ENCODE peak calls at places on chromosomes 4 and X, in seven cellular contexts. One of them, this sample, is unnamed.
A peak's percentile ranks its signal among the peaks of the same experiment; 100 is the strongest.

GRCh38 chrX:87846956-87847355 is 329.4 kb downstream of the KLHL4 start:
- DNase-seq in 8988T: no peak
- DNase-seq in astrocyte of the spinal cord: no peak
- DNase-seq in nephron progenitor cell: no peak
- DNase-seq in suprapubic skin: no peak
- DNase-seq in activated gamma-delta T cell treated with Interleukin-2 at 50 U/mL for 16 hours: no peak
- DNase-seq in WTC11: no peak
- DNase-seq in this sample: no peak

GRCh38 chr4:152501846-152502536 is 33.9 kb downstream of the FBXW7 start:
- DNase-seq in nephron progenitor cell: no peak
- DNase-seq in WTC11: no peak
- DNase-seq in suprapubic skin: no peak
- DNase-seq in activated gamma-delta T cell treated with Interleukin-2 at 50 U/mL for 16 hours: no peak
- DNase-seq in astrocyte of the spinal cord: no peak
- DNase-seq in 8988T: no peak
- DNase-seq in this sample: no peak

GRCh38 chr4:39576268-39576667 is 49.0 kb upstream of the UGDH start:
- DNase-seq in nephron progenitor cell: no peak
- DNase-seq in WTC11: no peak
- DNase-seq in 8988T: no peak
- DNase-seq in suprapubic skin: no peak
- DNase-seq in astrocyte of the spinal cord: no peak
- DNase-seq in activated gamma-delta T cell treated with Interleukin-2 at 50 U/mL for 16 hours: no peak
- DNase-seq in this sample: no peak

GRCh38 chr4:183797041-183797444 is 108.1 kb upstream of the STOX2 start:
- DNase-seq in activated gamma-delta T cell treated with Interleukin-2 at 50 U/mL for 16 hours: no peak
- DNase-seq in nephron progenitor cell: no peak
- DNase-seq in suprapubic skin: no peak
- DNase-seq in astrocyte of the spinal cord: no peak
- DNase-seq in WTC11: peak; percentile 30
- DNase-seq in 8988T: peak; percentile 66
- DNase-seq in this sample: no peak

GRCh38 chr4:112552668-112553067 is 36.7 kb upstream of the NEUROG2 start:
- DNase-seq in nephron progenitor cell: no peak
- DNase-seq in WTC11: no peak
- DNase-seq in astrocyte of the spinal cord: peak; percentile 45
- DNase-seq in suprapubic skin: no peak
- DNase-seq in activated gamma-delta T cell treated with Interleukin-2 at 50 U/mL for 16 hours: no peak
- DNase-seq in 8988T: no peak
- DNase-seq in this sample: no peak

GRCh38 chrX:130637591-130637990 is 235.8 kb downstream of the RBMX2 start:
- DNase-seq in astrocyte of the spinal cord: peak; percentile 34
- DNase-seq in suprapubic skin: no peak
- DNase-seq in WTC11: no peak
- DNase-seq in activated gamma-delta T cell treated with Interleukin-2 at 50 U/mL for 16 hours: no peak
- DNase-seq in 8988T: no peak
- DNase-seq in nephron progenitor cell: no peak
- DNase-seq in this sample: no peak

GRCh38 chr4:147546341-147546740 is 65.4 kb downstream of the EDNRA start:
- DNase-seq in activated gamma-delta T cell treated with Interleukin-2 at 50 U/mL for 16 hours: no peak
- DNase-seq in astrocyte of the spinal cord: peak; percentile 96
- DNase-seq in WTC11: no peak
- DNase-seq in 8988T: no peak
- DNase-seq in nephron progenitor cell: no peak
- DNase-seq in suprapubic skin: no peak
- DNase-seq in this sample: no peak

GRCh38 chrX:40104649-40105015 is 6.9 kb upstream of the BCOR start:
- DNase-seq in 8988T: peak; percentile 65
- DNase-seq in suprapubic skin: no peak
- DNase-seq in astrocyte of the spinal cord: no peak
- DNase-seq in activated gamma-delta T cell treated with Interleukin-2 at 50 U/mL for 16 hours: no peak
- DNase-seq in nephron progenitor cell: no peak
- DNase-seq in WTC11: no peak
- DNase-seq in this sample: no peak

GRCh38 chr4:27267435-27268355 is 407.1 kb downstream of the STIM2 start:
- DNase-seq in WTC11: no peak
- DNase-seq in nephron progenitor cell: no peak
- DNase-seq in 8988T: no peak
- DNase-seq in suprapubic skin: no peak
- DNase-seq in activated gamma-delta T cell treated with Interleukin-2 at 50 U/mL for 16 hours: no peak
- DNase-seq in astrocyte of the spinal cord: no peak
- DNase-seq in this sample: no peak

GRCh38 chr4:102344520-102344954 is 745 bp downstream of the SLC39A8 start:
- DNase-seq in astrocyte of the spinal cord: peak; percentile 51
- DNase-seq in suprapubic skin: peak; percentile 77
- DNase-seq in WTC11: peak; percentile 67
- DNase-seq in 8988T: peak; percentile 29
- DNase-seq in nephron progenitor cell: peak; percentile 77
- DNase-seq in activated gamma-delta T cell treated with Interleukin-2 at 50 U/mL for 16 hours: peak; percentile 56
- DNase-seq in this sample: no peak

GRCh38 chrX:39260965-39261364 is 459.7 kb downstream of the MID1IP1 start:
- DNase-seq in WTC11: no peak
- DNase-seq in activated gamma-delta T cell treated with Interleukin-2 at 50 U/mL for 16 hours: no peak
- DNase-seq in 8988T: no peak
- DNase-seq in astrocyte of the spinal cord: no peak
- DNase-seq in suprapubic skin: no peak
- DNase-seq in nephron progenitor cell: no peak
- DNase-seq in this sample: no peak

GRCh38 chr4:118941149-118941548 is 52.5 kb downstream of the SYNPO2 start:
- DNase-seq in WTC11: no peak
- DNase-seq in astrocyte of the spinal cord: no peak
- DNase-seq in suprapubic skin: no peak
- DNase-seq in 8988T: no peak
- DNase-seq in activated gamma-delta T cell treated with Interleukin-2 at 50 U/mL for 16 hours: no peak
- DNase-seq in nephron progenitor cell: no peak
- DNase-seq in this sample: no peak

GRCh38 chr4:150547154-150547838 is 34.7 kb upstream of the MAB21L2 start:
- DNase-seq in 8988T: no peak
- DNase-seq in WTC11: no peak
- DNase-seq in activated gamma-delta T cell treated with Interleukin-2 at 50 U/mL for 16 hours: no peak
- DNase-seq in nephron progenitor cell: no peak
- DNase-seq in astrocyte of the spinal cord: no peak
- DNase-seq in suprapubic skin: no peak
- DNase-seq in this sample: no peak

GRCh38 chr4:41212221-41213203 is 1.8 kb downstream of the APBB2 start:
- DNase-seq in nephron progenitor cell: no peak
- DNase-seq in activated gamma-delta T cell treated with Interleukin-2 at 50 U/mL for 16 hours: no peak
- DNase-seq in suprapubic skin: no peak
- DNase-seq in WTC11: peak; percentile 30
- DNase-seq in 8988T: peak; percentile 40
- DNase-seq in astrocyte of the spinal cord: peak; percentile 69
- DNase-seq in this sample: no peak

GRCh38 chrX:53421125-53421524 is 1.3 kb downstream of the SMC1A start:
- DNase-seq in 8988T: no peak
- DNase-seq in WTC11: no peak
- DNase-seq in astrocyte of the spinal cord: no peak
- DNase-seq in suprapubic skin: no peak
- DNase-seq in nephron progenitor cell: no peak
- DNase-seq in activated gamma-delta T cell treated with Interleukin-2 at 50 U/mL for 16 hours: no peak
- DNase-seq in this sample: no peak

GRCh38 chrX:105167233-105167632 is 53.3 kb downstream of the TEX13A start:
- DNase-seq in nephron progenitor cell: no peak
- DNase-seq in astrocyte of the spinal cord: no peak
- DNase-seq in activated gamma-delta T cell treated with Interleukin-2 at 50 U/mL for 16 hours: no peak
- DNase-seq in suprapubic skin: no peak
- DNase-seq in WTC11: no peak
- DNase-seq in 8988T: no peak
- DNase-seq in this sample: no peak

GRCh38 chrX:56313308-56313707 is 81.2 kb downstream of the KLF8 start:
- DNase-seq in suprapubic skin: no peak
- DNase-seq in 8988T: no peak
- DNase-seq in astrocyte of the spinal cord: no peak
- DNase-seq in activated gamma-delta T cell treated with Interleukin-2 at 50 U/mL for 16 hours: no peak
- DNase-seq in nephron progenitor cell: no peak
- DNase-seq in WTC11: no peak
- DNase-seq in this sample: no peak

GRCh38 chr4:24713604-24714003 is 81.8 kb upstream of the SOD3 start:
- DNase-seq in suprapubic skin: no peak
- DNase-seq in WTC11: no peak
- DNase-seq in activated gamma-delta T cell treated with Interleukin-2 at 50 U/mL for 16 hours: no peak
- DNase-seq in 8988T: no peak
- DNase-seq in nephron progenitor cell: no peak
- DNase-seq in astrocyte of the spinal cord: no peak
- DNase-seq in this sample: no peak

GRCh38 chr4:94695389-94695788 is 62.4 kb upstream of the BMPR1B start:
- DNase-seq in 8988T: no peak
- DNase-seq in astrocyte of the spinal cord: no peak
- DNase-seq in suprapubic skin: no peak
- DNase-seq in activated gamma-delta T cell treated with Interleukin-2 at 50 U/mL for 16 hours: no peak
- DNase-seq in WTC11: no peak
- DNase-seq in nephron progenitor cell: no peak
- DNase-seq in this sample: no peak

GRCh38 chrX:49309401-49309981 is 6.0 kb downstream of the GAGE10 start:
- DNase-seq in nephron progenitor cell: no peak
- DNase-seq in suprapubic skin: no peak
- DNase-seq in WTC11: no peak
- DNase-seq in astrocyte of the spinal cord: peak; percentile 31
- DNase-seq in activated gamma-delta T cell treated with Interleukin-2 at 50 U/mL for 16 hours: no peak
- DNase-seq in 8988T: no peak
- DNase-seq in this sample: no peak

GRCh38 chrX:3346436-3347329 is at the start of gene MXRA5:
- DNase-seq in WTC11: peak; percentile 62
- DNase-seq in suprapubic skin: no peak
- DNase-seq in astrocyte of the spinal cord: peak; percentile 61
- DNase-seq in activated gamma-delta T cell treated with Interleukin-2 at 50 U/mL for 16 hours: no peak
- DNase-seq in 8988T: no peak
- DNase-seq in nephron progenitor cell: peak; percentile 80
- DNase-seq in this sample: no peak

This sample was measured in Jurkat, Clone E6-1.